ENCODE peak calls at places on chromosome 18, in four cellular contexts. One of them, this sample, is unnamed.

GRCh38 chr18:60978338-60978737 is 354.9 kb upstream of the CDH20 start:
- DNase-seq in GM03348: peak; percentile 20
- DNase-seq in T-helper 1 cell: no peak
- DNase-seq in stimulated activated CD4-positive, alpha-beta T cell treated with anti-CD3 and anti-CD28 coated beads, Interleukin-12 subunit alpha, Interleukin-12 subunit beta, amount 100 ng/mL, for 48 hours: no peak
- DNase-seq in this sample: no peak

GRCh38 chr18:56068030-56068671 is 480.2 kb upstream of the TCF4 start:
- DNase-seq in GM03348: peak; percentile 67
- DNase-seq in T-helper 1 cell: no peak
- DNase-seq in stimulated activated CD4-positive, alpha-beta T cell treated with anti-CD3 and anti-CD28 coated beads, Interleukin-12 subunit alpha, Interleukin-12 subunit beta, amount 100 ng/mL, for 48 hours: no peak
- DNase-seq in this sample: peak; percentile 7

GRCh38 chr18:44887227-44887631 is 206.5 kb downstream of the SETBP1 start:
- DNase-seq in GM03348: peak; percentile 55
- DNase-seq in T-helper 1 cell: no peak
- DNase-seq in stimulated activated CD4-positive, alpha-beta T cell treated with anti-CD3 and anti-CD28 coated beads, Interleukin-12 subunit alpha, Interleukin-12 subunit beta, amount 100 ng/mL, for 48 hours: peak; percentile 50
- DNase-seq in this sample: peak; percentile 16

GRCh38 chr18:7512990-7513389 is 54.1 kb upstream of the PTPRM start:
- DNase-seq in GM03348: no peak
- DNase-seq in T-helper 1 cell: no peak
- DNase-seq in stimulated activated CD4-positive, alpha-beta T cell treated with anti-CD3 and anti-CD28 coated beads, Interleukin-12 subunit alpha, Interleukin-12 subunit beta, amount 100 ng/mL, for 48 hours: no peak
- DNase-seq in this sample: no peak

GRCh38 chr18:63336366-63337099 is 17.0 kb upstream of the BCL2 start:
- DNase-seq in GM03348: peak; percentile 82
- DNase-seq in T-helper 1 cell: no peak
- DNase-seq in stimulated activated CD4-positive, alpha-beta T cell treated with anti-CD3 and anti-CD28 coated beads, Interleukin-12 subunit alpha, Interleukin-12 subunit beta, amount 100 ng/mL, for 48 hours: no peak
- DNase-seq in this sample: no peak

GRCh38 chr18:69686861-69687260 is 260.8 kb downstream of the CD226 start:
- DNase-seq in GM03348: peak; percentile 33
- DNase-seq in T-helper 1 cell: no peak
- DNase-seq in stimulated activated CD4-positive, alpha-beta T cell treated with anti-CD3 and anti-CD28 coated beads, Interleukin-12 subunit alpha, Interleukin-12 subunit beta, amount 100 ng/mL, for 48 hours: no peak
- DNase-seq in this sample: no peak

GRCh38 chr18:42437646-42438045 is 482.6 kb downstream of the PIK3C3 start:
- DNase-seq in GM03348: no peak
- DNase-seq in T-helper 1 cell: no peak
- DNase-seq in stimulated activated CD4-positive, alpha-beta T cell treated with anti-CD3 and anti-CD28 coated beads, Interleukin-12 subunit alpha, Interleukin-12 subunit beta, amount 100 ng/mL, for 48 hours: no peak
- DNase-seq in this sample: no peak

GRCh38 chr18:7172611-7173010 is 55.0 kb upstream of the LAMA1 start:
- DNase-seq in GM03348: no peak
- DNase-seq in T-helper 1 cell: no peak
- DNase-seq in stimulated activated CD4-positive, alpha-beta T cell treated with anti-CD3 and anti-CD28 coated beads, Interleukin-12 subunit alpha, Interleukin-12 subunit beta, amount 100 ng/mL, for 48 hours: no peak
- DNase-seq in this sample: no peak

GRCh38 chr18:62107881-62108280 is 79.0 kb downstream of the PIGN start:
- DNase-seq in GM03348: no peak
- DNase-seq in T-helper 1 cell: no peak
- DNase-seq in stimulated activated CD4-positive, alpha-beta T cell treated with anti-CD3 and anti-CD28 coated beads, Interleukin-12 subunit alpha, Interleukin-12 subunit beta, amount 100 ng/mL, for 48 hours: no peak
- DNase-seq in this sample: no peak

GRCh38 chr18:6547476-6547875 is 132.8 kb upstream of the L3MBTL4 start:
- DNase-seq in GM03348: no peak
- DNase-seq in T-helper 1 cell: no peak
- DNase-seq in stimulated activated CD4-positive, alpha-beta T cell treated with anti-CD3 and anti-CD28 coated beads, Interleukin-12 subunit alpha, Interleukin-12 subunit beta, amount 100 ng/mL, for 48 hours: no peak
- DNase-seq in this sample: no peak

GRCh38 chr18:78726326-78727056 is 253.1 kb upstream of the SALL3 start:
- DNase-seq in GM03348: no peak
- DNase-seq in T-helper 1 cell: no peak
- DNase-seq in stimulated activated CD4-positive, alpha-beta T cell treated with anti-CD3 and anti-CD28 coated beads, Interleukin-12 subunit alpha, Interleukin-12 subunit beta, amount 100 ng/mL, for 48 hours: no peak
- DNase-seq in this sample: no peak

GRCh38 chr18:57529151-57529550 is 57.4 kb downstream of the FECH start:
- DNase-seq in GM03348: no peak
- DNase-seq in T-helper 1 cell: no peak
- DNase-seq in stimulated activated CD4-positive, alpha-beta T cell treated with anti-CD3 and anti-CD28 coated beads, Interleukin-12 subunit alpha, Interleukin-12 subunit beta, amount 100 ng/mL, for 48 hours: no peak
- DNase-seq in this sample: no peak

GRCh38 chr18:9885170-9886004 is at the start of gene TXNDC2:
- DNase-seq in GM03348: peak; percentile 20
- DNase-seq in T-helper 1 cell: no peak
- DNase-seq in stimulated activated CD4-positive, alpha-beta T cell treated with anti-CD3 and anti-CD28 coated beads, Interleukin-12 subunit alpha, Interleukin-12 subunit beta, amount 100 ng/mL, for 48 hours: no peak
- DNase-seq in this sample: no peak

GRCh38 chr18:8847066-8847755 is 141.9 kb downstream of the MTCL1 start:
- DNase-seq in GM03348: no peak
- DNase-seq in T-helper 1 cell: no peak
- DNase-seq in stimulated activated CD4-positive, alpha-beta T cell treated with anti-CD3 and anti-CD28 coated beads, Interleukin-12 subunit alpha, Interleukin-12 subunit beta, amount 100 ng/mL, for 48 hours: no peak
- DNase-seq in this sample: no peak

GRCh38 chr18:22422909-22423548 is 5.3 kb upstream of the CTAGE1 start:
- DNase-seq in GM03348: peak; percentile 67
- DNase-seq in T-helper 1 cell: no peak
- DNase-seq in stimulated activated CD4-positive, alpha-beta T cell treated with anti-CD3 and anti-CD28 coated beads, Interleukin-12 subunit alpha, Interleukin-12 subunit beta, amount 100 ng/mL, for 48 hours: no peak
- DNase-seq in this sample: no peak

GRCh38 chr18:73235491-73235890 is 367.7 kb upstream of the NETO1 start:
- DNase-seq in GM03348: peak; percentile 44
- DNase-seq in T-helper 1 cell: no peak
- DNase-seq in stimulated activated CD4-positive, alpha-beta T cell treated with anti-CD3 and anti-CD28 coated beads, Interleukin-12 subunit alpha, Interleukin-12 subunit beta, amount 100 ng/mL, for 48 hours: no peak
- DNase-seq in this sample: no peak

GRCh38 chr18:44917865-44918476 is 237.3 kb downstream of the SETBP1 start:
- DNase-seq in GM03348: no peak
- DNase-seq in T-helper 1 cell: no peak
- DNase-seq in stimulated activated CD4-positive, alpha-beta T cell treated with anti-CD3 and anti-CD28 coated beads, Interleukin-12 subunit alpha, Interleukin-12 subunit beta, amount 100 ng/mL, for 48 hours: no peak
- DNase-seq in this sample: no peak

GRCh38 chr18:25737710-25738251 is 352.6 kb downstream of the SS18 start:
- DNase-seq in GM03348: peak; percentile 51
- DNase-seq in T-helper 1 cell: no peak
- DNase-seq in stimulated activated CD4-positive, alpha-beta T cell treated with anti-CD3 and anti-CD28 coated beads, Interleukin-12 subunit alpha, Interleukin-12 subunit beta, amount 100 ng/mL, for 48 hours: no peak
- DNase-seq in this sample: peak; percentile 55

GRCh38 chr18:26614374-26614773 is 66.0 kb upstream of the KCTD1 start:
- DNase-seq in GM03348: peak; percentile 24
- DNase-seq in T-helper 1 cell: no peak
- DNase-seq in stimulated activated CD4-positive, alpha-beta T cell treated with anti-CD3 and anti-CD28 coated beads, Interleukin-12 subunit alpha, Interleukin-12 subunit beta, amount 100 ng/mL, for 48 hours: no peak
- DNase-seq in this sample: no peak

GRCh38 chr18:13136056-13136688 is 82.4 kb upstream of the LDLRAD4 start:
- DNase-seq in GM03348: no peak
- DNase-seq in T-helper 1 cell: no peak
- DNase-seq in stimulated activated CD4-positive, alpha-beta T cell treated with anti-CD3 and anti-CD28 coated beads, Interleukin-12 subunit alpha, Interleukin-12 subunit beta, amount 100 ng/mL, for 48 hours: peak; percentile 52
- DNase-seq in this sample: no peak

GRCh38 chr18:13406770-13407169 is 188.2 kb downstream of the LDLRAD4 start:
- DNase-seq in GM03348: no peak
- DNase-seq in T-helper 1 cell: no peak
- DNase-seq in stimulated activated CD4-positive, alpha-beta T cell treated with anti-CD3 and anti-CD28 coated beads, Interleukin-12 subunit alpha, Interleukin-12 subunit beta, amount 100 ng/mL, for 48 hours: no peak
- DNase-seq in this sample: no peak

GRCh38 chr18:10353791-10354190 is 100.6 kb upstream of the APCDD1 start:
- DNase-seq in GM03348: peak; percentile 64
- DNase-seq in T-helper 1 cell: no peak
- DNase-seq in stimulated activated CD4-positive, alpha-beta T cell treated with anti-CD3 and anti-CD28 coated beads, Interleukin-12 subunit alpha, Interleukin-12 subunit beta, amount 100 ng/mL, for 48 hours: no peak
- DNase-seq in this sample: peak; percentile 38

GRCh38 chr18:57078614-57079013 is 68.3 kb upstream of the BOD1L2 start:
- DNase-seq in GM03348: no peak
- DNase-seq in T-helper 1 cell: no peak
- DNase-seq in stimulated activated CD4-positive, alpha-beta T cell treated with anti-CD3 and anti-CD28 coated beads, Interleukin-12 subunit alpha, Interleukin-12 subunit beta, amount 100 ng/mL, for 48 hours: no peak
- DNase-seq in this sample: no peak

GRCh38 chr18:26549486-26550435 is 1.4 kb upstream of the KCTD1 start:
- DNase-seq in GM03348: peak; percentile 86
- DNase-seq in T-helper 1 cell: no peak
- DNase-seq in stimulated activated CD4-positive, alpha-beta T cell treated with anti-CD3 and anti-CD28 coated beads, Interleukin-12 subunit alpha, Interleukin-12 subunit beta, amount 100 ng/mL, for 48 hours: no peak
- DNase-seq in this sample: peak; percentile 32

GRCh38 chr18:45723921-45724320 is at the start of gene SLC14A1:
- DNase-seq in GM03348: no peak
- DNase-seq in T-helper 1 cell: no peak
- DNase-seq in stimulated activated CD4-positive, alpha-beta T cell treated with anti-CD3 and anti-CD28 coated beads, Interleukin-12 subunit alpha, Interleukin-12 subunit beta, amount 100 ng/mL, for 48 hours: no peak
- DNase-seq in this sample: no peak

GRCh38 chr18:11114653-11115052 is 34.7 kb downstream of the PIEZO2 start:
- DNase-seq in GM03348: no peak
- DNase-seq in T-helper 1 cell: no peak
- DNase-seq in stimulated activated CD4-positive, alpha-beta T cell treated with anti-CD3 and anti-CD28 coated beads, Interleukin-12 subunit alpha, Interleukin-12 subunit beta, amount 100 ng/mL, for 48 hours: no peak
- DNase-seq in this sample: no peak

GRCh38 chr18:62437520-62438329 is 85.1 kb upstream of the ZCCHC2 start:
- DNase-seq in GM03348: peak; percentile 40
- DNase-seq in T-helper 1 cell: no peak
- DNase-seq in stimulated activated CD4-positive, alpha-beta T cell treated with anti-CD3 and anti-CD28 coated beads, Interleukin-12 subunit alpha, Interleukin-12 subunit beta, amount 100 ng/mL, for 48 hours: no peak
- DNase-seq in this sample: no peak

GRCh38 chr18:61683856-61684255 is 209.0 kb downstream of the RNF152 start:
- DNase-seq in GM03348: no peak
- DNase-seq in T-helper 1 cell: no peak
- DNase-seq in stimulated activated CD4-positive, alpha-beta T cell treated with anti-CD3 and anti-CD28 coated beads, Interleukin-12 subunit alpha, Interleukin-12 subunit beta, amount 100 ng/mL, for 48 hours: no peak
- DNase-seq in this sample: no peak

GRCh38 chr18:64749884-64750283 is 601.0 kb upstream of the LINC00305 start:
- DNase-seq in GM03348: no peak
- DNase-seq in T-helper 1 cell: no peak
- DNase-seq in stimulated activated CD4-positive, alpha-beta T cell treated with anti-CD3 and anti-CD28 coated beads, Interleukin-12 subunit alpha, Interleukin-12 subunit beta, amount 100 ng/mL, for 48 hours: no peak
- DNase-seq in this sample: no peak

GRCh38 chr18:4450065-4450676 is 4.9 kb downstream of the DLGAP1 start:
- DNase-seq in GM03348: no peak
- DNase-seq in T-helper 1 cell: no peak
- DNase-seq in stimulated activated CD4-positive, alpha-beta T cell treated with anti-CD3 and anti-CD28 coated beads, Interleukin-12 subunit alpha, Interleukin-12 subunit beta, amount 100 ng/mL, for 48 hours: no peak
- DNase-seq in this sample: peak; percentile 53

GRCh38 chr18:76349067-76349715 is 145.9 kb downstream of the ZNF516 start:
- DNase-seq in GM03348: peak; percentile 83
- DNase-seq in T-helper 1 cell: peak; percentile 18
- DNase-seq in stimulated activated CD4-positive, alpha-beta T cell treated with anti-CD3 and anti-CD28 coated beads, Interleukin-12 subunit alpha, Interleukin-12 subunit beta, amount 100 ng/mL, for 48 hours: peak; percentile 50
- DNase-seq in this sample: peak; percentile 6

GRCh38 chr18:9081940-9082339 is 20.6 kb upstream of the NDUFV2 start:
- DNase-seq in GM03348: no peak
- DNase-seq in T-helper 1 cell: no peak
- DNase-seq in stimulated activated CD4-positive, alpha-beta T cell treated with anti-CD3 and anti-CD28 coated beads, Interleukin-12 subunit alpha, Interleukin-12 subunit beta, amount 100 ng/mL, for 48 hours: peak; percentile 60
- DNase-seq in this sample: no peak

GRCh38 chr18:3148930-3149535 is 70.7 kb downstream of the MYOM1 start:
- DNase-seq in GM03348: no peak
- DNase-seq in T-helper 1 cell: no peak
- DNase-seq in stimulated activated CD4-positive, alpha-beta T cell treated with anti-CD3 and anti-CD28 coated beads, Interleukin-12 subunit alpha, Interleukin-12 subunit beta, amount 100 ng/mL, for 48 hours: no peak
- DNase-seq in this sample: no peak

GRCh38 chr18:28469946-28470345 is 293.0 kb upstream of the CDH2 start:
- DNase-seq in GM03348: no peak
- DNase-seq in T-helper 1 cell: no peak
- DNase-seq in stimulated activated CD4-positive, alpha-beta T cell treated with anti-CD3 and anti-CD28 coated beads, Interleukin-12 subunit alpha, Interleukin-12 subunit beta, amount 100 ng/mL, for 48 hours: no peak
- DNase-seq in this sample: no peak

GRCh38 chr18:63949068-63949737 is at the start of gene HMSD:
- DNase-seq in GM03348: peak; percentile 62
- DNase-seq in T-helper 1 cell: peak; percentile 30
- DNase-seq in stimulated activated CD4-positive, alpha-beta T cell treated with anti-CD3 and anti-CD28 coated beads, Interleukin-12 subunit alpha, Interleukin-12 subunit beta, amount 100 ng/mL, for 48 hours: peak; percentile 54
- DNase-seq in this sample: no peak

GRCh38 chr18:2143666-2144065 is 427.6 kb downstream of the METTL4 start:
- DNase-seq in GM03348: no peak
- DNase-seq in T-helper 1 cell: no peak
- DNase-seq in stimulated activated CD4-positive, alpha-beta T cell treated with anti-CD3 and anti-CD28 coated beads, Interleukin-12 subunit alpha, Interleukin-12 subunit beta, amount 100 ng/mL, for 48 hours: no peak
- DNase-seq in this sample: no peak